ENCODE peak calls at places on chromosomes 11 and 22, in four cellular contexts. One of them, this sample, is unnamed.

GRCh38 chr11:129427376-129427775 is 51.7 kb downstream of the BARX2 start:
- DNase-seq in sigmoid colon: no peak
- DNase-seq in left ventricle myocardium inferior: no peak
- DNase-seq in esophagus muscularis mucosa: no peak
- DNase-seq in this sample: no peak

GRCh38 chr22:28951969-28952521 is 68.7 kb downstream of the ZNRF3 start:
- DNase-seq in sigmoid colon: peak; percentile 82
- DNase-seq in left ventricle myocardium inferior: no peak
- DNase-seq in esophagus muscularis mucosa: no peak
- DNase-seq in this sample: no peak

GRCh38 chr22:19848298-19849224 is 6.1 kb downstream of the GNB1L start:
- DNase-seq in left ventricle myocardium inferior: no peak
- DNase-seq in esophagus muscularis mucosa: peak; percentile 78
- DNase-seq in sigmoid colon: peak; percentile 59
- DNase-seq in this sample: no peak

GRCh38 chr11:18308242-18308641 is 13.7 kb downstream of the HPS5 start:
- DNase-seq in esophagus muscularis mucosa: no peak
- DNase-seq in sigmoid colon: no peak
- DNase-seq in left ventricle myocardium inferior: no peak
- DNase-seq in this sample: no peak

GRCh38 chr22:38462960-38463784 is 4.7 kb upstream of the KDELR3 start:
- DNase-seq in sigmoid colon: no peak
- DNase-seq in esophagus muscularis mucosa: no peak
- DNase-seq in left ventricle myocardium inferior: peak; percentile 75
- DNase-seq in this sample: no peak

GRCh38 chr11:110131386-110132123 is 38.4 kb downstream of the ZC3H12C start:
- DNase-seq in esophagus muscularis mucosa: no peak
- DNase-seq in sigmoid colon: no peak
- DNase-seq in left ventricle myocardium inferior: no peak
- DNase-seq in this sample: no peak

GRCh38 chr11:66323684-66324083 is 6.8 kb upstream of the CD248 start:
- DNase-seq in left ventricle myocardium inferior: no peak
- DNase-seq in sigmoid colon: no peak
- DNase-seq in esophagus muscularis mucosa: no peak
- DNase-seq in this sample: no peak

GRCh38 chr11:7673724-7674434 is 579 bp upstream of the CYB5R2 start:
- DNase-seq in sigmoid colon: peak; percentile 72
- DNase-seq in esophagus muscularis mucosa: no peak
- DNase-seq in left ventricle myocardium inferior: no peak
- DNase-seq in this sample: no peak

GRCh38 chr22:20906387-20906767 is 10.8 kb upstream of the CRKL start:
- DNase-seq in sigmoid colon: no peak
- DNase-seq in esophagus muscularis mucosa: no peak
- DNase-seq in left ventricle myocardium inferior: no peak
- DNase-seq in this sample: no peak

GRCh38 chr11:28657378-28658030 is 549.3 kb downstream of the METTL15 start:
- DNase-seq in left ventricle myocardium inferior: no peak
- DNase-seq in esophagus muscularis mucosa: no peak
- DNase-seq in sigmoid colon: no peak
- DNase-seq in this sample: no peak

GRCh38 chr11:38305682-38306081 is 1707.6 kb upstream of the RAG2 start:
- DNase-seq in esophagus muscularis mucosa: no peak
- DNase-seq in sigmoid colon: no peak
- DNase-seq in left ventricle myocardium inferior: no peak
- DNase-seq in this sample: no peak

GRCh38 chr11:120431633-120432032 is 79.9 kb upstream of the GRIK4 start:
- DNase-seq in left ventricle myocardium inferior: no peak
- DNase-seq in sigmoid colon: no peak
- DNase-seq in esophagus muscularis mucosa: no peak
- DNase-seq in this sample: no peak

GRCh38 chr11:86938900-86939880 is 16.0 kb downstream of the FZD4 start:
- DNase-seq in sigmoid colon: no peak
- DNase-seq in left ventricle myocardium inferior: no peak
- DNase-seq in esophagus muscularis mucosa: no peak
- DNase-seq in this sample: peak; percentile 21

GRCh38 chr11:61983419-61983818 is 16.0 kb upstream of the FTH1 start:
- DNase-seq in esophagus muscularis mucosa: no peak
- DNase-seq in sigmoid colon: no peak
- DNase-seq in left ventricle myocardium inferior: peak; percentile 45
- DNase-seq in this sample: no peak

GRCh38 chr22:23080542-23081290 is 10.4 kb downstream of the GNAZ start:
- DNase-seq in sigmoid colon: no peak
- DNase-seq in left ventricle myocardium inferior: no peak
- DNase-seq in esophagus muscularis mucosa: no peak
- DNase-seq in this sample: no peak

GRCh38 chr11:33018005-33018404 is 2.3 kb downstream of the DEPDC7 start:
- DNase-seq in left ventricle myocardium inferior: no peak
- DNase-seq in esophagus muscularis mucosa: no peak
- DNase-seq in sigmoid colon: no peak
- DNase-seq in this sample: no peak

GRCh38 chr11:30244255-30244654 is 13.4 kb downstream of the FSHB start:
- DNase-seq in left ventricle myocardium inferior: no peak
- DNase-seq in sigmoid colon: no peak
- DNase-seq in esophagus muscularis mucosa: no peak
- DNase-seq in this sample: no peak

GRCh38 chr22:26479043-26479791 is 4.4 kb downstream of the HPS4 start:
- DNase-seq in left ventricle myocardium inferior: no peak
- DNase-seq in sigmoid colon: no peak
- DNase-seq in esophagus muscularis mucosa: no peak
- DNase-seq in this sample: no peak

GRCh38 chr22:24424001-24424900 is 3.1 kb upstream of the ADORA2A start:
- DNase-seq in sigmoid colon: no peak
- DNase-seq in left ventricle myocardium inferior: no peak
- DNase-seq in esophagus muscularis mucosa: no peak
- DNase-seq in this sample: no peak

GRCh38 chr11:134063991-134064747 is 4.7 kb upstream of the JAM3 start:
- DNase-seq in esophagus muscularis mucosa: peak; percentile 72
- DNase-seq in sigmoid colon: no peak
- DNase-seq in left ventricle myocardium inferior: no peak
- DNase-seq in this sample: no peak

GRCh38 chr22:21587803-21588611 is 20.5 kb downstream of the UBE2L3 start:
- DNase-seq in sigmoid colon: no peak
- DNase-seq in left ventricle myocardium inferior: no peak
- DNase-seq in esophagus muscularis mucosa: no peak
- DNase-seq in this sample: peak; percentile 64

GRCh38 chr11:119368121-119369034 is 13.1 kb downstream of the USP2 start:
- DNase-seq in sigmoid colon: peak; percentile 77
- DNase-seq in esophagus muscularis mucosa: no peak
- DNase-seq in left ventricle myocardium inferior: peak; percentile 81
- DNase-seq in this sample: no peak

GRCh38 chr11:119330237-119330636 is 4.1 kb upstream of the RNF26 start:
- DNase-seq in sigmoid colon: no peak
- DNase-seq in esophagus muscularis mucosa: no peak
- DNase-seq in left ventricle myocardium inferior: no peak
- DNase-seq in this sample: no peak

GRCh38 chr11:2889399-2890273 is 4.1 kb upstream of the CDKN1C start:
- DNase-seq in esophagus muscularis mucosa: no peak
- DNase-seq in left ventricle myocardium inferior: no peak
- DNase-seq in sigmoid colon: no peak
- DNase-seq in this sample: no peak

GRCh38 chr22:36431977-36432376 is 44.2 kb upstream of the MYH9 start:
- DNase-seq in left ventricle myocardium inferior: no peak
- DNase-seq in esophagus muscularis mucosa: no peak
- DNase-seq in sigmoid colon: no peak
- DNase-seq in this sample: no peak
- H3K4me3 ChIP-seq in left ventricle myocardium inferior: no peak overlapping the region
- H3K4me3 ChIP-seq in esophagus muscularis mucosa: no peak overlapping the region
- H3K4me3 ChIP-seq in sigmoid colon: no peak overlapping the region
- H3K4me3 ChIP-seq in this sample: no peak overlapping the region

GRCh38 chr11:57567512-57568329 is at the start of gene UBE2L6:
- DNase-seq in esophagus muscularis mucosa: no peak
- DNase-seq in left ventricle myocardium inferior: peak; percentile 83
- DNase-seq in sigmoid colon: peak; percentile 74
- DNase-seq in this sample: no peak
- TF ChIP-seq CTCF in esophagus muscularis mucosa: no peak
- TF ChIP-seq CTCF in left ventricle myocardium inferior: no peak
- TF ChIP-seq CTCF in sigmoid colon: peak; percentile 82
- TF ChIP-seq CTCF in this sample: peak; percentile 40

GRCh38 chr11:44524751-44525171 is 40.7 kb upstream of the CD82 start:
- DNase-seq in left ventricle myocardium inferior: no peak
- DNase-seq in esophagus muscularis mucosa: no peak
- DNase-seq in sigmoid colon: no peak
- DNase-seq in this sample: no peak
- H3K4me3 ChIP-seq in left ventricle myocardium inferior: no peak overlapping the region
- H3K4me3 ChIP-seq in esophagus muscularis mucosa: no peak overlapping the region
- H3K4me3 ChIP-seq in sigmoid colon: no peak overlapping the region
- H3K4me3 ChIP-seq in this sample: no peak overlapping the region

GRCh38 chr22:43887391-43887790 is 4.4 kb downstream of the PNPLA5 start:
- DNase-seq in left ventricle myocardium inferior: no peak
- DNase-seq in sigmoid colon: peak; percentile 30
- DNase-seq in esophagus muscularis mucosa: no peak
- DNase-seq in this sample: no peak

GRCh38 chr22:43888740-43889139 is 3.1 kb downstream of the PNPLA5 start:
- DNase-seq in sigmoid colon: no peak
- DNase-seq in left ventricle myocardium inferior: no peak
- DNase-seq in esophagus muscularis mucosa: no peak
- DNase-seq in this sample: no peak

GRCh38 chr22:43891360-43892182 is at the start of gene PNPLA5:
- DNase-seq in sigmoid colon: no peak
- DNase-seq in esophagus muscularis mucosa: no peak
- DNase-seq in left ventricle myocardium inferior: no peak
- DNase-seq in this sample: no peak

GRCh38 chr22:43890901-43891331 is 897 bp downstream of the PNPLA5 start:
- DNase-seq in esophagus muscularis mucosa: no peak
- DNase-seq in left ventricle myocardium inferior: no peak
- DNase-seq in sigmoid colon: peak; percentile 55
- DNase-seq in this sample: no peak

GRCh38 chr22:43889366-43890253 is 2.2 kb downstream of the PNPLA5 start:
- DNase-seq in left ventricle myocardium inferior: no peak
- DNase-seq in sigmoid colon: peak; percentile 39
- DNase-seq in esophagus muscularis mucosa: no peak
- DNase-seq in this sample: no peak
- TF ChIP-seq CTCF in left ventricle myocardium inferior: no peak
- TF ChIP-seq CTCF in sigmoid colon: no peak
- TF ChIP-seq CTCF in esophagus muscularis mucosa: no peak
- TF ChIP-seq CTCF in this sample: no peak

DNA sequence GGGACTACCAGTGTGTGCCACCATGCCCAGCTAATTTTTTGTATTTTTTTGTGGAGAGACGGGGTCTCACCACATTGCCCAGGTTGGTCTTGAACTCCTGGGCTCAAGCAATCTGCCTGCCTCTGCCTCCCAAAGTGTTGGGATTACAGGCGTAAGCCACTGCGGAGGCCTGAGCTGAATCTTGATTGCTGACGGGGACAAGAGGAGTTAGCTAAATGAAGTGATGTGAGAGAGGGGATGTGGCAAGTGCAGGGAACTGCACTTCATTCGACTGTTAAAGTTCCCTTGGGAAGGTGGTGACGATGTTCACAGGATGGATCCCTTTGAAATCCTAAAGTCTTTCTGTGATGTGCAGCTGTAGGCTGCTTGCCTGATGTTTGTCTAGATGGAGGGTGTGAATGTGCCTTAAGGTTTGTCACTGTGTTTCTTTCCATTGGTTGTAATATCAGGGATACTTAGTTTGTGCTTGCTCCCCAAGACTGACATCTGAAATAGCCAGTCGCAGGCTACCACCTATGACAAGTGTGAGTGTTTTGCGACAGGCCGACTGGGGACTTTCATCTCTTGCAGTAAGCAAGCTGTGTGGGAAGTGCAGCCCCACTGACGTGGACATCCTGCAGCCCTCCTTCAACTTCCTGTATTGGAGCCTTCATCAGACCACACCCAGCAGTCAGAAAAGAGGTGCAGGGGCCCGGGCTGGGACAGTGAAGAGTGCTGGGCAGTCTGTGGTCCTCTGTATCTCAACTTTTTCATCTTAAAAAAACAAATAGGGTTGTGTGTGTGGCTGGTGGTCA is 19.6 kb upstream of the CCDC134 start:
- DNase-seq in left ventricle myocardium inferior: peak; percentile 35
- DNase-seq in esophagus muscularis mucosa: no peak
- DNase-seq in sigmoid colon: peak; percentile 78
- DNase-seq in this sample: peak; percentile 98
- H3K4me3 ChIP-seq in left ventricle myocardium inferior: no peak overlapping the region
- H3K4me3 ChIP-seq in esophagus muscularis mucosa: peak overlapping the region; percentile 18
- H3K4me3 ChIP-seq in sigmoid colon: no peak overlapping the region
- H3K4me3 ChIP-seq in this sample: peak overlapping the region; percentile 54

DNA sequence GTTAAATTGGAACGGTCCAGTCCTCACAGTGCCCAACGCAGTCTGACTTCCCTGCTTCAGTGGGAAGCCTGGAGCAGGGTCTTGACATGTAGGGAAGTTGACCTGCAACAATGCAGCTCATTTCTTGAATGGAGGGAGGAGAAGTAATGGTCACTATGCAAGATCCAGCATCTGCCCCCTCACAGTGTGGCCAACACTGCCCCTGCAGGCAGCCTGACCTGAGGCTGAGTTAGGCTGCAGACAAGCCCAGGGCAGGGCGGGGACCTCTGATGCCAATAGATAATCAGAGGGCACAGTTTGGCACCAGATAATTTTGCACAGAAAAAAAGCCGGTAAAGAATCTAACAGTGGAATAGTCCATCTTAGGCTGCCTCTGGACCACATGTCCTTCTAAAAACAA is 182.3 kb downstream of the DSCAML1 start:
- DNase-seq in esophagus muscularis mucosa: no peak
- DNase-seq in left ventricle myocardium inferior: no peak
- DNase-seq in sigmoid colon: peak; percentile 11
- DNase-seq in this sample: no peak
- TF ChIP-seq CTCF in esophagus muscularis mucosa: no peak
- TF ChIP-seq CTCF in left ventricle myocardium inferior: no peak
- TF ChIP-seq CTCF in sigmoid colon: no peak
- TF ChIP-seq CTCF in this sample: no peak

GRCh38 chr22:46618104-46618647 is 2.0 kb upstream of the GRAMD4 start:
- DNase-seq in left ventricle myocardium inferior: no peak
- DNase-seq in sigmoid colon: no peak
- DNase-seq in esophagus muscularis mucosa: no peak
- DNase-seq in this sample: no peak
- H3K4me3 ChIP-seq in left ventricle myocardium inferior: no peak overlapping the region
- H3K4me3 ChIP-seq in sigmoid colon: no peak overlapping the region
- H3K4me3 ChIP-seq in esophagus muscularis mucosa: no peak overlapping the region
- H3K4me3 ChIP-seq in this sample: no peak overlapping the region

DNA sequence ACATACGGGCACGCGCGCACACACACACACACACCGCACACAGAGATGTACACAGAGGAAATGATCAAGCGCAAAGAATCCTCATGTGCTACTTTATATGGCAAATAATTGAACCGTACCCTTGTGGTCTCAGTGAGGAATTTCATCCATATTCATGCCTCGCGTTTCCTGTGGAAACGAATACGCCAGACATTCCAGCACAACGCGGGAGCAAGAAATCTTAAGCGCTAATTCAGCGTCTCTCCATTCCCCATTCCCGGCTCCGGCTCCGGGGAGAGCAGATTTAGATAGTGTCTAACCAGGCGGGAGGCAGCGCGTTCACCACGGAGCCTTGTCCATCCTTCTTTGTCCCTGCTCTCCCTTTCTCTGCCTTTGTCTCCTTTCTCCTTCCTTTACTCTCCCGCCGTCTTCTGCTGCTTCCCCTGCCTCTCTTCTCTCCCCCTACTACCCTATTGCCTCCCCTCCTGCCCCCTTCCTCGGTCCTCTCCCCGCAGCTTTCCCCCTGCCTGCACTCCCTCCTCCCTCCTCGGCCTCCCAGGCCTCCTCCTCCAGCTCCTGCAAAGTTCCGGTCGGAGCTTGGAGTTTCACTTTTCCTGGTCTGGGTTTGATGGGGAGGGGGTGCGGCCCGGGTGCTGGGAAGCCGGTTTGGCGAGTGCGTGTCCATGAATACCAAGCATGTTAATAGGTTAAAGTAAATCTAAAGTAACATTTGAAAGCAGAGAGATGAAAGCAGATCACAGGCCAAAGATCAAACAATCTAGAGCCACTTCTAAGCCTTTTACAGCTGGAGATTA is 579.3 kb downstream of the BUD13 start:
- DNase-seq in sigmoid colon: peak; percentile 68
- DNase-seq in esophagus muscularis mucosa: no peak
- DNase-seq in left ventricle myocardium inferior: no peak
- DNase-seq in this sample: no peak
- TF ChIP-seq CTCF in sigmoid colon: no peak
- TF ChIP-seq CTCF in esophagus muscularis mucosa: no peak
- TF ChIP-seq CTCF in left ventricle myocardium inferior: peak; percentile 34
- TF ChIP-seq CTCF in this sample: no peak